ENCODE peak calls at places on chromosomes 7 and 10, in four cellular contexts. W is GM12878, F is HCT116, P is HepG2. C is an unnamed sample.

GRCh38 chr7:44063894-44064651 is 1.3 kb downstream of the PGAM2 start:
- DNase-seq in W (no peak), F (no peak), P (no peak), C (no peak)

GRCh38 chr10:75187961-75188426 is 22.6 kb upstream of the VDAC2 start:
- DNase-seq in W (peak), F (peak), P (peak), C (peak)

GRCh38 chr10:93616844-93617360 is 4.6 kb downstream of the PDE6C start:
- DNase-seq in W (no peak), F (no peak), P (no peak), C (no peak)

GRCh38 chr7:124643196-124643850 is 122.3 kb downstream of the GPR37 start:
- DNase-seq in W (no peak), F (no peak), P (no peak), C (no peak)

GRCh38 chr10:43045246-43045621 is 31.6 kb upstream of the RET start:
- DNase-seq in W (no peak), F (no peak), P (no peak), C (no peak)

GRCh38 chr10:131726460-131726861 is 174.3 kb upstream of the PPP2R2D start:
- DNase-seq in W (no peak), F (no peak), P (peak), C (no peak)

GRCh38 chr7:106029448-106029847 is 66.4 kb downstream of the CDHR3 start:
- DNase-seq in W (no peak), F (no peak), P (no peak), C (peak)

GRCh38 chr10:26335574-26336093 is 102.5 kb upstream of the APBB1IP start:
- DNase-seq in W (no peak), F (no peak), P (no peak), C (no peak)

GRCh38 chr7:53811555-53812079 is 730.6 kb upstream of the VSTM2A start:
- DNase-seq in W (no peak), F (no peak), P (no peak), C (peak)

GRCh38 chr10:89160339-89160738 is 46.8 kb downstream of the CH25H start:
- DNase-seq in W (no peak), F (no peak), P (no peak), C (no peak)

GRCh38 chr10:68331455-68332258 is at the start of gene HNRNPH3:
- DNase-seq in W (peak), F (peak), P (peak), C (peak)

GRCh38 chr10:68330852-68331454 is 911 bp upstream of the HNRNPH3 start:
- DNase-seq in W (no peak), F (no peak), P (no peak), C (peak)

GRCh38 chr10:68333452-68333851 is 724 bp upstream of the PBLD start:
- DNase-seq in W (no peak), F (no peak), P (no peak), C (no peak)

GRCh38 chr10:68333058-68333395 is 299 bp upstream of the PBLD start:
- DNase-seq in W (no peak), F (no peak), P (peak), C (no peak)

DNA sequence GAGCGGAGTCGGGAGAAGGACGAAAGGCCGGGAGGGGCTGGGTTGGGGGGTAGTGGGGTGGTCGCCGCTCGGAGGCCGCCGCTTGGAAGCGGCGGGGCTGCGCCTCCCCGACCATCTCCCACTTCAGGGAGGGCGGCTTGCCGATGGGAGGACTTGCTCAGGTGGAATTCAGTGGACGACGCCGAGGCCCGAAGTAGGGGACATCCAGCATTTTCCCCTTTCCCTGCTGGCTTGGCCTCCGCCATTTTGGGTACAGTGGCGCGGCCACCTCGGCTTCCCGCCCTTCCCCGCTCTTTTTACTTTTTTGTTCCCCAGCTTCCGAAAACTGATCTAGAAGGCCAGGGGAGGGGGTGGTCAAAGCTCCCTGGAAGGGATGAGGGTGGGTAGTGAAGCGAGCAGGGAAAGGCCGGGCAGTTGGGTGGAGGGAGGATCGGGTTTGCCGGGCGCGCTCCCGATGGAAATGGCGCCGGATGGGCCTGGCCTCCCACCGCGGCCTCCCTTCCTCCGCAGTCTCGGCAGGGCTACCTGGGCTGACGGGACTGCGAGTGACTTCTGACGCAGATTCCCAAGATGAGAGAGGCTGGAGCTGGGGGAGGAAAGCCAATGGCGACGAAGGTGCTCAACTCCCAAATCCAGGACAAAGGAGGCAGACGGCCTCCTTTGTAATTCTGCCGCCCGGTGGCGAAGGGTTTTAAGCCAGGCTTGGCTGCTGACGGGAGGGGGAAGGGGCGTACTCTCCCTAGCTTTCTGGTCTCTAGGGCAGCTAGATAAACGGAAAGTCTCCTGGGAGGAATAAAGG is at the start of gene PBLD:
- DNase-seq in W (no peak), F (peak), P (peak), C (peak)
- TF ChIP-seq POLR2A in W (peak), F (no peak), P (peak), C (peak)

GRCh38 chr10:78906734-78907385 is 161.9 kb upstream of the ZMIZ1 start:
- DNase-seq in W (no peak), F (no peak), P (no peak), C (no peak)
- TF ChIP-seq ZBTB33 in W (no peak), F (no peak), P (no peak), C (no peak)

DNA sequence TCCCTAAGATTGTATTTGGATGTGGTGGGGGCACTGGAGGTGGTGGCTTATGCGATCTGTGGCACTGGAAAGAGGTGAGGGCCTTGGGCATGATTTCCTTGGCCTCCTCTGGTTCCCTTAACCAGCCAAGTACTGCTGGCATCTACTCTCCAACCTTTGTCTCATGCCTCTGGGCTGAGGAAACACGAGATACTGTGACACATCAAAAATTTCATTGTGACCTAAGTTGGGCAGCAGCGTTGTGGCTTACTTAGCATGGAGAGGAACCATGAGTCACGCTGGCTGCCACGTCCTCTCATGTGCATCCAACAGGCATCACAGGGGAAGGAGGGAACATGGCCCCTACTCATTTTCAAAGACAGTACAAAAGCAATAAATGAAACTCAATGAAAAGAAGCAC is 29.7 kb upstream of the GSDME start:
- DNase-seq in W (no peak), F (peak), P (no peak), C (no peak)
- TF ChIP-seq POLR2A in W (no peak), F (no peak), P (no peak), C (no peak)

GRCh38 chr10:13718820-13719219 is 132.1 kb downstream of the PRPF18 start:
- DNase-seq in W (no peak), F (no peak), P (no peak), C (no peak)
- TF ChIP-seq ZBTB33 in W (no peak), F (no peak), P (no peak), C (no peak)

GRCh38 chr10:124744047-124744687 is at the start of gene FAM53B:
- DNase-seq in W (no peak), F (peak), P (no peak), C (peak)
- TF ChIP-seq POLR2A in W (peak), F (peak), P (peak), C (no peak)

DNA sequence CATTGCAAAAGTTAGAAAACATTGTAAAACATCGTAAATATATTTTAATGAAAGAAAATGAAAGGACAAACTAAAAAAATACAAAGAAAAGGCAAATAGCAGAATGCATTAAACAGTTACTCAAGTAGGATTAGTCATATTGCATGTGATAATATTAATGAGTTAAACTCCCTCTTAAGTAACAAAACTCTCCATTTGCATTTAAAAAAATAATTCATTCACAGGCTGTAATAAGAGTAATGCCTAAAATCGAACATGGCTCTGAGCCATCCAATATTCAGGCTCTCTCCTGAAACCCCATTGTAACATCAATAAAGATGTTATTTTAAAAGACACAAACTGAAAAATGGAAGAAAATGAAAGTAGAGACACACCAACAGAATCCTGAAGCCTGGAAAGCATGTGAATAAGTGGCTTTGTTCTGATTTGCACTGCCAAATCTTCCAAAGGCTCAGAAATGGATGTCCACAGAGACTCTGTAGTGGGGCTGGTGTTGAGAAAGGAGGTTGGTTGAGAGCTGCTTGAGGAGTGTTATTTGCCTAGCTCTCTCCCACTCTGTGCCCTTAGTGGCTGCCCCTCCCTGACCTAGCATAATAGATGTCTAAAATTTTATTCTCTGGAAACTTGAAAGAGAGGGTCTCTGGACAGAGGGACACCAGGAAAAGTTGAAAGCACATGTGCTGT is 268.3 kb upstream of the MEOX2 start:
- DNase-seq in W (no peak), F (no peak), P (no peak), C (no peak)
- TF ChIP-seq ZBTB33 in W (no peak), F (no peak), P (no peak), C (no peak)

GRCh38 chr7:73852500-73852899 is 8.5 kb upstream of the TMEM270 start:
- DNase-seq in W (no peak), F (no peak), P (no peak), C (no peak)

GRCh38 chr7:73850212-73850611 is 7.9 kb upstream of the METTL27 start:
- DNase-seq in W (no peak), F (no peak), P (no peak), C (no peak)

GRCh38 chr7:73850781-73851207 is 8.5 kb upstream of the METTL27 start:
- DNase-seq in W (no peak), F (peak), P (no peak), C (peak)

GRCh38 chr7:73847941-73848723 is 5.8 kb upstream of the METTL27 start:
- DNase-seq in W (no peak), F (no peak), P (no peak), C (no peak)

GRCh38 chr7:73851410-73852338 is 9.3 kb upstream of the TMEM270 start:
- DNase-seq in W (peak), F (peak), P (peak), C (peak)
- TF ChIP-seq POLR2A in W (no peak), F (no peak), P (no peak), C (no peak)

GRCh38 chr7:36287371-36288241 is 102.1 kb upstream of the ANLN start:
- DNase-seq in W (no peak), F (no peak), P (peak), C (no peak)
- TF ChIP-seq ZBTB33 in W (no peak), F (no peak), P (peak), C (no peak)